ENCODE peak calls at places on chromosomes 4 and X, in eight cellular contexts. G is DMS153; W is astrocyte of the spinal cord; F is naive thymus-derived CD8-positive, alpha-beta T cell; E is left colon; P is NCI-H345; S is GOT3; X is A549. A is an unnamed sample.
A peak's percentile ranks its signal among the peaks of the same experiment; 100 is the strongest.

GRCh38 chrX:28586891-28587635 is at the start of gene IL1RAPL1:
- DNase-seq in G (peak; percentile 23), S (no peak), E (no peak), P (no peak), F (no peak), W (peak; percentile 75), X (peak; percentile 23), A (peak; percentile 72)

GRCh38 chrX:108131471-108131870 is 39.9 kb downstream of the ATG4A start:
- DNase-seq in F (no peak), W (peak; percentile 19), E (no peak), P (no peak), G (no peak), X (peak; percentile 49), S (no peak), A (peak; percentile 26)

GRCh38 chr4:143626134-143626859 is 74.2 kb downstream of the FREM3 start:
- DNase-seq in X (no peak), W (peak; percentile 5), G (peak; percentile 66), E (peak; percentile 39), S (no peak), F (no peak), P (peak; percentile 71), A (no peak)

GRCh38 chr4:126627255-126627654 is 1005.5 kb upstream of the INTU start:
- DNase-seq in E (no peak), G (no peak), S (no peak), F (no peak), X (peak; percentile 1), W (peak; percentile 45), P (no peak), A (no peak)

GRCh38 chrX:46569621-46570020 is 3.9 kb upstream of the CHST7 start:
- DNase-seq in F (no peak), S (no peak), E (no peak), P (no peak), W (no peak), X (no peak), G (no peak), A (no peak)

GRCh38 chrX:17644001-17644400 is 93.3 kb upstream of the SCML1 start:
- DNase-seq in G (no peak), S (no peak), E (no peak), X (no peak), W (no peak), F (no peak), P (no peak), A (no peak)

GRCh38 chrX:55312655-55313054 is 47.9 kb upstream of the PAGE3 start:
- DNase-seq in W (no peak), P (no peak), G (no peak), E (no peak), S (no peak), X (no peak), F (no peak), A (no peak)

GRCh38 chr4:129429566-129430339 is 333.8 kb downstream of the C4orf33 start:
- DNase-seq in G (no peak), W (peak; percentile 22), X (no peak), E (no peak), F (no peak), P (no peak), S (no peak), A (peak; percentile 12)

GRCh38 chrX:77694491-77694890 is 91.5 kb downstream of the ATRX start:
- DNase-seq in S (no peak), X (no peak), F (no peak), G (no peak), E (no peak), P (no peak), W (no peak), A (no peak)